ENCODE peak calls at places on chromosomes 2 and 18, in ten cellular contexts. N is stomach, A is left lung, C is breast epithelium, M is pancreas, O is heart right ventricle, Y is A549, W is heart left ventricle, V is sigmoid colon, L is left ventricle myocardium inferior. J is an unnamed sample.
A peak's percentile ranks its signal among the peaks of the same experiment; 100 is the strongest.

GRCh38 chr2:216464104-216464720 is 34.4 kb upstream of the RPL37A start:
- DNase-seq in N (no peak), A (no peak), C (no peak), M (no peak), O (no peak), Y (no peak), W (no peak), V (no peak), L (no peak), J (no peak)

GRCh38 chr18:74493689-74494088 is 2.5 kb upstream of the CNDP2 start:
- DNase-seq in N (peak; percentile 63), A (no peak), C (no peak), M (peak; percentile 59), O (no peak), Y (peak; percentile 82), W (no peak), V (no peak), L (no peak), J (no peak)

GRCh38 chr2:82790277-82791021 is 1668.6 kb downstream of the SUCLG1 start:
- DNase-seq in N (no peak), A (no peak), C (no peak), M (no peak), O (no peak), Y (peak; percentile 13), W (peak; percentile 25), V (no peak), L (no peak), J (no peak)

GRCh38 chr2:207163815-207164747 is 1.7 kb downstream of the KLF7 start:
- DNase-seq in N (peak; percentile 44), A (peak; percentile 67), C (no peak), M (peak; percentile 21), O (peak; percentile 61), Y (peak; percentile 72), W (peak; percentile 76), V (peak; percentile 85), L (peak; percentile 72), J (peak; percentile 94)

GRCh38 chr2:203682688-203683130 is 23.7 kb upstream of the CD28 start:
- DNase-seq in N (no peak), A (no peak), C (no peak), M (no peak), O (no peak), Y (no peak), W (peak; percentile 50), V (no peak), L (no peak), J (peak; percentile 90)

GRCh38 chr18:1760901-1761300 is 810.4 kb downstream of the METTL4 start:
- DNase-seq in N (no peak), A (no peak), C (no peak), M (no peak), O (no peak), Y (no peak), W (no peak), V (no peak), L (no peak), J (no peak)

GRCh38 chr2:158459161-158460003 is 2.6 kb downstream of the PKP4 start:
- DNase-seq in N (no peak), A (no peak), C (no peak), M (no peak), O (no peak), Y (peak; percentile 9), W (no peak), V (no peak), L (no peak), J (no peak)

GRCh38 chr2:112026509-112026908 is 28.6 kb upstream of the TMEM87B start:
- DNase-seq in N (no peak), A (no peak), C (no peak), M (no peak), O (no peak), Y (no peak), W (no peak), V (no peak), L (no peak), J (peak; percentile 26)

GRCh38 chr2:25337276-25337675 is 4.4 kb downstream of the DNMT3A start:
- DNase-seq in N (no peak), A (no peak), C (no peak), M (no peak), O (no peak), Y (no peak), W (no peak), V (no peak), L (no peak), J (no peak)

GRCh38 chr2:19823507-19823906 is 78.3 kb downstream of the TTC32 start:
- DNase-seq in N (no peak), A (no peak), C (no peak), M (no peak), O (no peak), Y (no peak), W (no peak), V (no peak), L (no peak), J (no peak)

GRCh38 chr2:40543381-40543780 is 91.5 kb upstream of the SLC8A1 start:
- DNase-seq in N (no peak), A (no peak), C (no peak), M (no peak), O (no peak), Y (no peak), W (no peak), V (no peak), L (no peak), J (no peak)

GRCh38 chr18:77001041-77001440 is 131.5 kb downstream of the MBP start:
- DNase-seq in N (no peak), A (no peak), C (no peak), M (no peak), O (no peak), Y (no peak), W (no peak), V (no peak), L (no peak), J (no peak)

GRCh38 chr2:219737270-219737691 is 109.9 kb downstream of the SLC4A3 start:
- DNase-seq in N (no peak), A (no peak), C (no peak), M (no peak), O (peak; percentile 25), Y (peak; percentile 50), W (peak; percentile 42), V (no peak), L (peak; percentile 27), J (peak; percentile 53)

GRCh38 chr18:3653859-3654441 is 204.0 kb downstream of the TGIF1 start:
- DNase-seq in N (no peak), A (no peak), C (no peak), M (no peak), O (no peak), Y (peak; percentile 46), W (no peak), V (no peak), L (no peak), J (no peak)

GRCh38 chr2:160308915-160309314 is 108.8 kb upstream of the ITGB6 start:
- DNase-seq in N (no peak), A (no peak), C (no peak), M (no peak), O (no peak), Y (no peak), W (no peak), V (no peak), L (no peak), J (no peak)

GRCh38 chr2:172404824-172405223 is 22.6 kb upstream of the ITGA6 start:
- DNase-seq in N (no peak), A (no peak), C (no peak), M (no peak), O (no peak), Y (no peak), W (no peak), V (no peak), L (no peak), J (no peak)

DNA sequence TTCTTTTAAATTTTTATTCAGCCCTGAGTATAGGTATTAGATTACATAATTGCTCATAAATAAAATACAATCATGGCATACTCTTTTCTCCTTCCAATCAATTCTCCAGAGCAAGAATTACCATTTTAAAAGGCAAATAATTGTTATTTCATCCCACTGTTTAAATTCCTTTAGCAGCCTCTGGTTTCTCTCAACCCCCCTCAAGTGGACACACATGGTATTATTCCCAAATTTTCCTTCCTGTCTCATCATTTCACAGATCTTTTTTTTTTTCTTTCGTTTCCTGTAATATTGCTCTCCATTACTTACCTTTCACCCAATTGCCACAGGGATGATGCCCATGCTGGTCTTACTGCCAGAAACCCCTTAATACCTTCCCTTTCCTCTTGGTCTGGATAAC is 385.2 kb downstream of the RIT2 start:
- DNase-seq in N (no peak), A (no peak), C (no peak), M (no peak), O (no peak), Y (no peak), W (no peak), V (no peak), L (no peak), J (no peak)
- TF ChIP-seq CTCF in N (no peak), A (no peak), C (no peak), M (no peak), O (peak; percentile 44), Y (no peak), W (peak; percentile 35), V (no peak), L (peak; percentile 38), J (peak; percentile 21)

GRCh38 chr2:96816127-96816835 is at the start of gene CNNM3:
- DNase-seq in N (peak; percentile 98), A (peak; percentile 97), C (peak; percentile 96), M (peak; percentile 96), O (peak; percentile 98), Y (peak; percentile 93), W (peak; percentile 97), V (peak; percentile 98), L (peak; percentile 98), J (peak; percentile 99)
- H3K4me1 ChIP-seq in N (peaks cover 54% of the 10 kb centered on the region), A (peaks cover 25% of the 10 kb centered on the region), C (peaks cover 18% of the 10 kb centered on the region), M (peaks cover 45% of the 10 kb centered on the region), O (peaks cover 71% of the 10 kb centered on the region), Y (peaks cover 30% of the 10 kb centered on the region), W (peaks cover 69% of the 10 kb centered on the region), V (peaks cover 48% of the 10 kb centered on the region), L (peaks cover 76% of the 10 kb centered on the region), J (peaks cover 55% of the 10 kb centered on the region)

DNA sequence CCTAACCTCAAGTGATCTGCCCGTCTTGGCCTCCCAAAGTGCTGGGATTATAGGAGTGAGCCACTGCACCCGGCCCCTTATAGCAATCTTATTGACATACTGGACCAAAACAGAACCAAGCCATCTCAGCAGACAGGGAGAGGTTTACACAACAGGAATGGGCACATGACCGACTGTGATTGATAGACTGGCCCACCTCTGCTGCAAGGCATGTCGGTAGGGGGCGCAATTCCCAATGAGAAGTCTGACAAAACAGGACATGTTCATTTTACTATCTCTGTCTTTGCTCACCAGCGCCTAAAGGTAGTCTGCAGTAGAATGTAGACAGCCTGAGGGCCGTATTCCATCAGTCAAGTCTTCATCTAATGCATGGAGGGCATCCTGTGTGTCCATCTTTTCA is 2.0 kb downstream of the LYPD6B start:
- DNase-seq in N (no peak), A (no peak), C (no peak), M (no peak), O (no peak), Y (peak; percentile 54), W (no peak), V (no peak), L (no peak), J (peak; percentile 78)
- TF ChIP-seq CTCF in N (peak; percentile 21), A (peak; percentile 40), C (no peak), M (peak; percentile 22), O (peak; percentile 24), Y (no peak), W (peak; percentile 24), V (no peak), L (peak; percentile 16), J (peak; percentile 9)

DNA sequence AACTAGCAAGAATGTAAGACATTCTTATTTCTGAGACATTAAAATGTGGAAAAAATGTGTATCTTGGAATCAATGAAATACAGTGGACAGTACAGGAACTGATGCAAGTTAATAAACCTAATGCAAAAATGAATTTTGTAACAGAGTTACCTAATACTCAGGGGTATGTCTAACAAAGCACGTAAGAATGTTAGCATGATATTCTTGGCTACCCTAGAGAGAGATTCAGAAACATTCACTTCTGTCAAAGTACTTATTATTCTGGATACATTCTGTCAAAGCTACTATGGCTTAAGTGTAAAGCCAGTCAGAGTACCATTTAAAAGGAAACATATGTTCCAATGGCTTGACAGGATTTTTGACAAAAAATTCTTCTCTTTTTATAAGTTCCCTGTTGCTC is 85.6 kb downstream of the PIGN start:
- DNase-seq in N (no peak), A (no peak), C (no peak), M (no peak), O (no peak), Y (no peak), W (no peak), V (no peak), L (no peak), J (no peak)
- H3K4me1 ChIP-seq in N (no peaks in the 10 kb centered on the region), A (no peaks in the 10 kb centered on the region), C (no peaks in the 10 kb centered on the region), M (no peaks in the 10 kb centered on the region), O (no peaks in the 10 kb centered on the region), Y (no peaks in the 10 kb centered on the region), W (no peaks in the 10 kb centered on the region), V (no peaks in the 10 kb centered on the region), L (no peaks in the 10 kb centered on the region), J (no peaks in the 10 kb centered on the region)